ENCODE peak calls at places on chromosome 13, in ten cellular contexts. N is neural crest cell; C is astrocyte of the spinal cord; L is glutamatergic neuron; X is transverse colon; J is WERI-Rb-1; U is ascending aorta; A is fibroblast of the aortic adventitia; E is activated CD8-positive, alpha-beta T cell treated with anti-CD3 and anti-CD28 coated beads for 36 hours; P is right lobe of liver. R is an unnamed sample.

GRCh38 chr13:63012016-63012415 is 1596.4 kb upstream of the PCDH20 start:
- DNase-seq in P (no peak), U (no peak), J (no peak), A (no peak), L (no peak), C (no peak), E (no peak), N (no peak), X (no peak), R (no peak)

GRCh38 chr13:41145136-41145908 is 12.7 kb upstream of the KBTBD6 start:
- DNase-seq in L (no peak), E (no peak), J (no peak), P (no peak), U (no peak), A (peak), X (no peak), N (no peak), C (no peak), R (no peak)

GRCh38 chr13:100443278-100443997 is 145.2 kb downstream of the GGACT start:
- DNase-seq in L (no peak), E (no peak), C (no peak), N (no peak), P (no peak), X (no peak), J (no peak), A (no peak), U (no peak), R (no peak)

GRCh38 chr13:62250501-62251175 is 835.0 kb upstream of the PCDH20 start:
- DNase-seq in U (no peak), A (no peak), N (no peak), P (no peak), J (no peak), E (no peak), C (peak), X (no peak), L (no peak), R (no peak)

GRCh38 chr13:67619987-67620386 is 389.9 kb upstream of the PCDH9 start:
- DNase-seq in N (no peak), J (no peak), U (no peak), P (no peak), A (no peak), X (no peak), E (no peak), C (peak), L (no peak), R (no peak)

GRCh38 chr13:28505543-28506135 is 10.7 kb upstream of the FLT1 start:
- DNase-seq in C (no peak), A (no peak), X (no peak), P (no peak), N (no peak), E (no peak), U (no peak), J (no peak), L (no peak), R (no peak)

GRCh38 chr13:46392967-46393366 is 5.9 kb upstream of the RUBCNL start:
- DNase-seq in U (no peak), N (no peak), L (no peak), E (no peak), X (no peak), J (no peak), P (no peak), A (no peak), C (peak), R (no peak)

GRCh38 chr13:73411067-73411809 is 352.4 kb downstream of the KLF5 start:
- DNase-seq in C (peak), A (no peak), J (no peak), L (no peak), P (no peak), N (no peak), U (no peak), X (no peak), E (no peak), R (no peak)

GRCh38 chr13:94999871-95000270 is 287.5 kb upstream of the SOX21 start:
- DNase-seq in A (peak), P (no peak), E (no peak), J (no peak), U (no peak), L (no peak), N (no peak), C (no peak), X (no peak), R (no peak)

GRCh38 chr13:114259974-114260373 is 21.4 kb upstream of the UPF3A start:
- DNase-seq in C (no peak), N (no peak), P (no peak), A (no peak), J (no peak), E (no peak), X (peak), L (no peak), U (no peak), R (no peak)

GRCh38 chr13:39105110-39105509 is 66.9 kb downstream of the NHLRC3 start:
- DNase-seq in C (peak), L (no peak), E (no peak), P (no peak), U (no peak), J (peak), X (no peak), A (peak), N (no peak), R (no peak)

GRCh38 chr13:103517066-103517767 is 451.0 kb upstream of the SLC10A2 start:
- DNase-seq in E (no peak), U (no peak), A (no peak), C (no peak), P (no peak), J (no peak), L (no peak), X (no peak), N (no peak), R (no peak)

GRCh38 chr13:38637576-38637975 is 49.3 kb upstream of the FREM2 start:
- DNase-seq in C (no peak), N (no peak), E (no peak), A (no peak), L (no peak), X (no peak), J (no peak), U (no peak), P (no peak), R (no peak)

GRCh38 chr13:61162636-61163035 is 253.0 kb downstream of the PCDH20 start:
- DNase-seq in A (peak), E (no peak), C (peak), U (no peak), J (no peak), P (no peak), X (no peak), N (no peak), L (no peak), R (no peak)

GRCh38 chr13:104024416-104025170 is 958.4 kb upstream of the SLC10A2 start:
- DNase-seq in L (no peak), U (no peak), E (no peak), N (no peak), A (peak), X (no peak), J (no peak), P (no peak), C (peak), R (no peak)

GRCh38 chr13:101473458-101473857 is 21.0 kb downstream of the ITGBL1 start:
- DNase-seq in A (peak), U (no peak), X (no peak), E (no peak), P (no peak), C (peak), J (no peak), N (no peak), L (no peak), R (no peak)

GRCh38 chr13:50509771-50510441 is 333.6 kb downstream of the DLEU7 start:
- DNase-seq in P (no peak), L (no peak), N (no peak), C (no peak), U (no peak), E (no peak), X (no peak), J (no peak), A (peak), R (no peak)

GRCh38 chr13:27967736-27968315 is 1.3 kb downstream of the CDX2 start:
- DNase-seq in E (no peak), X (no peak), N (no peak), J (no peak), L (peak), C (no peak), P (no peak), U (no peak), A (no peak), R (no peak)

GRCh38 chr13:36904219-36904618 is 15.8 kb downstream of the SMAD9 start:
- DNase-seq in X (peak), C (no peak), E (no peak), N (no peak), A (no peak), L (peak), J (peak), P (no peak), U (no peak), R (no peak)

GRCh38 chr13:20291037-20291436 is 58.9 kb upstream of the GJB6 start:
- DNase-seq in C (no peak), J (no peak), E (no peak), A (no peak), P (no peak), L (no peak), U (no peak), N (no peak), X (peak), R (no peak)

GRCh38 chr13:28434934-28435333 is 60.0 kb downstream of the FLT1 start:
- DNase-seq in L (no peak), P (no peak), J (no peak), X (no peak), E (no peak), N (no peak), A (no peak), C (no peak), U (no peak), R (no peak)

GRCh38 chr13:71580614-71581013 is 286.4 kb downstream of the DACH1 start:
- DNase-seq in C (no peak), U (no peak), N (no peak), A (no peak), E (no peak), J (no peak), X (no peak), P (no peak), L (no peak), R (no peak)

GRCh38 chr13:26254583-26255102 is 714 bp downstream of the CDK8 start:
- DNase-seq in X (peak), J (peak), U (peak), N (peak), E (peak), P (peak), A (peak), C (peak), L (peak), R (peak)

GRCh38 chr13:74838096-74838495 is 643.9 kb downstream of the TBC1D4 start:
- DNase-seq in P (no peak), C (no peak), A (no peak), N (no peak), X (no peak), E (no peak), U (no peak), L (no peak), J (no peak), R (no peak)

GRCh38 chr13:107295391-107296157 is 727.6 kb upstream of the ARGLU1 start:
- DNase-seq in L (no peak), J (no peak), U (no peak), X (no peak), C (no peak), N (no peak), A (peak), E (no peak), P (no peak), R (no peak)

GRCh38 chr13:111344471-111345191 is 24.2 kb downstream of the TEX29 start:
- DNase-seq in J (peak), U (no peak), X (no peak), N (peak), C (peak), A (peak), E (no peak), P (no peak), L (peak), R (no peak)

DNA sequence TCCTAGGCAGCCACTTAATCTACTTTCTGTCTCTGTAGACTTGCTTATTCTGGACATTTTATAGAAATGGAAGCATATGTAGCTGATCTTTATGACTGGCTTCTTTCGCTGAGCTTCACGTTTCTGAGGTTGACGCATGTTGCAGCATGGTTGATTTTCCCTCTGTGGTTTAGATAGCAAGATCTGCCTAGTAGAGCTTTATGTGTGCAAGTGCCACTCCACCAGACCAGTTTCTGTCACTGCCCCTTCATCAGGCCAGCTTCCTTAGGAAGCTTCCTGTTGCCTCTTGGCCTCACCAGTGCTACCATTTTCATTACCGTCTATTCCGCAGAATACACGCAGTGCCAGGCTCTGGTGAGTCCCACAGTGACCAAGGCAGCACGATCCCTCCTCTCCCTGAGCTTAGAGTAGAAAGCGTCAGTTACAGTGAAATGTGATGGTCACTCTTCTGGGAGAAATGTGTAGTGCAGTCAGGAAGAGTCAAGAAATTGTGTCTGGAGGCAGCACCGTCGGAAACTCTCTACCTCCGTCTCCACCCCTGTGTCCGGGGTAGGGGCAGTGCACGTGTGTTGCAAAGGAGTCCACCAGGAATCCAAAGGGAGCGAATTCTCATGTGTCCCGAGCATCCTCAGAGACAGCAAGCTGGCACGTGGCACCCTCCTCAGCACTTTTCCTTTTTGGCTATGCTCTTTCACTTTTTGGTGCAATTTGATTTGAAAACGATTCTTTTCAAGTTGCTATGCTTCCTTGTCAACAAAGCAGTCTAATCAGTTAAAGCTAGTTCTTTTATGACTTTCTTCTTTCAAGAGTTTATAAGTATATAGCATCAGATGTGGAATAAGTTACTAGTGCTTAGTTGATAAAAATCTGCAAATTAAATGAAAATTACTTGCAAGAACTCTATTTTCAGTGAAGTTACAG is 45.4 kb upstream of the GPR183 start:
- DNase-seq in A (no peak), N (no peak), L (no peak), E (peak), X (no peak), J (no peak), P (no peak), U (no peak), C (no peak), R (no peak)
- TF ChIP-seq CTCF in A (no peak), N (no peak), L (no peak), E (no peak), X (no peak), J (no peak), P (no peak), U (no peak), C (no peak), R (no peak)

DNA sequence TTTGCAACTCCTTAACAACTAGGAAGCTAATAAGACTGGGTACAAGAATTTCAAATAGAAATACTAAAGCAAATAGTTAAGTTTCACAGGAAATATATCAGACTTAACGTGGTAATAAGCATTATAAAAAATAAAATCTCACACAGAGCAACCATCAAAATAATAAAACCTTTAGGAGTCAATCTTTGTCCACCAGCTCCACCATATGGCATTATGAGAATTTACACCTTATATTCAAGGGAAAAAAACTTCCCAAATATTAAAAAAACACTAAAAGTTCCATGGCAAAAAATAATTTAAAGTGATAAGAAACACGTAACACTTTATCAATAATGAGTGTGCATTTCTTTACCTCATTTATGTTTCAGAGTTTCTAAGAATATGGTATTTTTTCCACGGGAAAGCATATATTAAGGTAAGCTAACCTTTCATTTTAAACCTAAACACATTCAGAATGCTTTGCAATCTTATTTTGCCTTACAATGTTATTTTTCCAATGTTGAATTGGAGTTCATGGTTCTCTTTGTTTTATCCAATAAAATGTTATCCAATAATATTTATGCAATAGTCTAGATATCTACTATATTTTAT is 423.2 kb upstream of the SGCG start:
- DNase-seq in N (no peak), E (no peak), J (no peak), C (peak), L (no peak), U (no peak), A (peak), X (no peak), P (no peak), R (no peak)
- TF ChIP-seq CTCF in N (peak), E (no peak), J (no peak), C (no peak), L (no peak), U (no peak), A (peak), X (peak), P (no peak), R (no peak)

DNA sequence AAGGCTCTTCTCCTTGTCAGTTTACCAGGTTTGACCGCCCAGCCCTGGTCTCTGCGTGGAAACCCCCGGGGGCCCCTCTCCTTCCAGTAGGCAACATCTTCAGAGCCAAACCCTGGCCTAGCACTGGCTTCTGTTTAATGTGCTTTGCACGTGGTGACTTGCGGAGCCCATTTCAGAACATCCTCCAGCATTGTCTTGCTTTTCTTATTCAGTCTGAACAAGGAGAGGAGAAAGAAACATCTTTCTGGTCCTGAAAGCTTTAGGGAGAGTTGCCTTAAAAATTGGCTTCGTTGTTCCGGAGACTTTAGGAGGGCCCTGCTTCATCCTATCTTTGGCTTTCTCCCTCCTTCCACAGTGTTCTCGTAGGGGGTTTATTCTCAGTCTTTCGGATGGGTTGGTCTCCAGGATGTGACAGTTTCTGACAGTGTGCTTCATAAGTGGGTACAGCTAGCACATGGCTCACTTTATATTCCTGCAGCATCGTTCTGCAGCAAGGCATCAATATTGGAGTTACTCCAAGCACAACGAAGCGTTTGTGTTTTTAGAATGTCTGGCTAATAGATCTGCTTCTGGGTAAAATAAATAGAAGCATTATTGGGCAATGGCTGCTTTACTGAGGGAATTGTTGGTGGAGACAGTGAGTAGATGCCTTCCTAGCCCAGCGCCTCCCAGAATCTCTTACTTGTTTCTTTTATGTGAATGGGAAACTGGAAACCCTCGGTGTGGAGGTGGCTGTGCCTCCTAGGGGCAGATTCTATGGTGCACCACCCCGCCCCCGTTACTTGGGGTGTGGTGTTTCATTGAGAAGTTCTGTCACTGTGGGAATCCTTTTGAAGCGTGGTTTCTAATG is 1.8 kb downstream of the FARP1 start:
- DNase-seq in X (no peak), N (peak), P (no peak), C (peak), E (no peak), L (peak), U (no peak), A (peak), J (peak), R (no peak)
- TF ChIP-seq CTCF in X (no peak), N (peak), P (no peak), C (peak), E (no peak), L (no peak), U (no peak), A (peak), J (peak), R (no peak)

GRCh38 chr13:60134376-60134775 is 29.4 kb downstream of the DIAPH3 start:
- DNase-seq in L (no peak), C (no peak), N (no peak), J (no peak), X (no peak), A (peak), U (no peak), P (no peak), E (peak), R (no peak)
- TF ChIP-seq CTCF in L (no peak), C (peak), N (no peak), J (no peak), X (no peak), A (peak), U (no peak), P (no peak), E (no peak), R (no peak)

GRCh38 chr13:52617070-52618060 is 24.9 kb upstream of the HNRNPA1L2 start:
- DNase-seq in P (peak), L (peak), A (peak), X (peak), C (peak), N (peak), E (peak), U (peak), J (peak), R (peak)
- TF ChIP-seq CTCF in P (no peak), L (no peak), A (no peak), X (no peak), C (no peak), N (no peak), E (no peak), U (peak), J (no peak), R (no peak)

GRCh38 chr13:83150616-83151307 is 731.5 kb downstream of the SLITRK1 start:
- DNase-seq in U (no peak), A (peak), P (no peak), C (no peak), J (no peak), L (no peak), N (no peak), X (no peak), E (no peak), R (no peak)
- TF ChIP-seq CTCF in U (no peak), A (no peak), P (no peak), C (no peak), J (no peak), L (no peak), N (no peak), X (no peak), E (no peak), R (no peak)

GRCh38 chr13:112761701-112762689 is 72.2 kb downstream of the ATP11A start:
- DNase-seq in A (peak), J (no peak), C (no peak), N (no peak), X (no peak), L (no peak), P (no peak), E (no peak), U (no peak), R (no peak)
- TF ChIP-seq CTCF in A (peak), J (no peak), C (no peak), N (peak), X (no peak), L (no peak), P (no peak), E (no peak), U (no peak), R (no peak)